ENCODE peak calls at places on chromosomes 4 and X, in ten cellular contexts. One of them, this sample, is unnamed.

GRCh38 chr4:82076359-82076758 is 297.4 kb downstream of the HNRNPD start:
- DNase-seq in right lobe of liver: no peak
- DNase-seq in choroid plexus epithelial cell: no peak
- DNase-seq in dorsolateral prefrontal cortex: no peak
- DNase-seq in AG04450: no peak
- DNase-seq in heart left ventricle: no peak
- DNase-seq in IMR-90: no peak
- DNase-seq in HL-60: no peak
- DNase-seq in brain microvascular endothelial cell: no peak
- DNase-seq in colonic mucosa: no peak
- DNase-seq in this sample: no peak

GRCh38 chrX:2584216-2584615 is 83.4 kb upstream of the DHRSX start:
- DNase-seq in dorsolateral prefrontal cortex: no peak
- DNase-seq in choroid plexus epithelial cell: no peak
- DNase-seq in brain microvascular endothelial cell: no peak
- DNase-seq in AG04450: no peak
- DNase-seq in IMR-90: no peak
- DNase-seq in heart left ventricle: no peak
- DNase-seq in right lobe of liver: no peak
- DNase-seq in colonic mucosa: no peak
- DNase-seq in HL-60: no peak
- DNase-seq in this sample: no peak

GRCh38 chr4:128811571-128812359 is 2.3 kb downstream of the JADE1 start:
- DNase-seq in dorsolateral prefrontal cortex: peak; percentile 83
- DNase-seq in AG04450: peak; percentile 65
- DNase-seq in colonic mucosa: peak; percentile 88
- DNase-seq in HL-60: peak; percentile 77
- DNase-seq in brain microvascular endothelial cell: peak; percentile 83
- DNase-seq in right lobe of liver: peak; percentile 96
- DNase-seq in heart left ventricle: peak; percentile 94
- DNase-seq in choroid plexus epithelial cell: peak; percentile 91
- DNase-seq in IMR-90: peak; percentile 90
- DNase-seq in this sample: no peak

GRCh38 chr4:163157157-163157556 is 9.5 kb downstream of the NAF1 start:
- DNase-seq in HL-60: no peak
- DNase-seq in AG04450: peak; percentile 61
- DNase-seq in choroid plexus epithelial cell: peak; percentile 70
- DNase-seq in dorsolateral prefrontal cortex: no peak
- DNase-seq in heart left ventricle: no peak
- DNase-seq in colonic mucosa: no peak
- DNase-seq in IMR-90: peak; percentile 88
- DNase-seq in brain microvascular endothelial cell: peak; percentile 67
- DNase-seq in right lobe of liver: no peak
- DNase-seq in this sample: no peak

GRCh38 chrX:20438871-20439526 is 172.3 kb upstream of the RPS6KA3 start:
- DNase-seq in right lobe of liver: no peak
- DNase-seq in heart left ventricle: no peak
- DNase-seq in colonic mucosa: no peak
- DNase-seq in choroid plexus epithelial cell: no peak
- DNase-seq in dorsolateral prefrontal cortex: no peak
- DNase-seq in AG04450: no peak
- DNase-seq in brain microvascular endothelial cell: no peak
- DNase-seq in IMR-90: no peak
- DNase-seq in HL-60: no peak
- DNase-seq in this sample: no peak

GRCh38 chrX:151176351-151176750 is at the start of gene GPR50:
- DNase-seq in HL-60: no peak
- DNase-seq in right lobe of liver: no peak
- DNase-seq in brain microvascular endothelial cell: no peak
- DNase-seq in choroid plexus epithelial cell: no peak
- DNase-seq in dorsolateral prefrontal cortex: no peak
- DNase-seq in colonic mucosa: no peak
- DNase-seq in heart left ventricle: no peak
- DNase-seq in AG04450: no peak
- DNase-seq in IMR-90: no peak
- DNase-seq in this sample: no peak

GRCh38 chr4:83356899-83357661 is 22.4 kb upstream of the HPSE start:
- DNase-seq in AG04450: peak; percentile 80
- DNase-seq in heart left ventricle: no peak
- DNase-seq in HL-60: no peak
- DNase-seq in dorsolateral prefrontal cortex: no peak
- DNase-seq in right lobe of liver: no peak
- DNase-seq in IMR-90: peak; percentile 91
- DNase-seq in brain microvascular endothelial cell: peak; percentile 79
- DNase-seq in colonic mucosa: no peak
- DNase-seq in choroid plexus epithelial cell: peak; percentile 97
- DNase-seq in this sample: peak; percentile 72

GRCh38 chr4:184330008-184330400 is 112.3 kb upstream of the ENPP6 start:
- DNase-seq in colonic mucosa: no peak
- DNase-seq in IMR-90: peak; percentile 40
- DNase-seq in right lobe of liver: peak; percentile 48
- DNase-seq in brain microvascular endothelial cell: peak; percentile 25
- DNase-seq in choroid plexus epithelial cell: no peak
- DNase-seq in dorsolateral prefrontal cortex: no peak
- DNase-seq in AG04450: no peak
- DNase-seq in heart left ventricle: no peak
- DNase-seq in HL-60: no peak
- DNase-seq in this sample: no peak

GRCh38 chrX:49951524-49952193 is 29.3 kb downstream of the CLCN5 start:
- DNase-seq in IMR-90: no peak
- DNase-seq in colonic mucosa: no peak
- DNase-seq in choroid plexus epithelial cell: no peak
- DNase-seq in right lobe of liver: no peak
- DNase-seq in AG04450: no peak
- DNase-seq in heart left ventricle: no peak
- DNase-seq in brain microvascular endothelial cell: no peak
- DNase-seq in HL-60: no peak
- DNase-seq in dorsolateral prefrontal cortex: no peak
- DNase-seq in this sample: no peak

GRCh38 chr4:80586716-80587115 is 251.2 kb downstream of the CFAP299 start:
- DNase-seq in brain microvascular endothelial cell: no peak
- DNase-seq in HL-60: no peak
- DNase-seq in AG04450: no peak
- DNase-seq in dorsolateral prefrontal cortex: no peak
- DNase-seq in heart left ventricle: no peak
- DNase-seq in right lobe of liver: no peak
- DNase-seq in colonic mucosa: no peak
- DNase-seq in choroid plexus epithelial cell: no peak
- DNase-seq in IMR-90: no peak
- DNase-seq in this sample: no peak

GRCh38 chr4:86181585-86181984 is 178.3 kb downstream of the MAPK10 start:
- DNase-seq in AG04450: no peak
- DNase-seq in colonic mucosa: no peak
- DNase-seq in heart left ventricle: no peak
- DNase-seq in right lobe of liver: no peak
- DNase-seq in dorsolateral prefrontal cortex: no peak
- DNase-seq in IMR-90: peak; percentile 34
- DNase-seq in brain microvascular endothelial cell: peak; percentile 53
- DNase-seq in HL-60: no peak
- DNase-seq in choroid plexus epithelial cell: peak; percentile 34
- DNase-seq in this sample: no peak

GRCh38 chr4:79421483-79421882 is 13.5 kb upstream of the GK2 start:
- DNase-seq in brain microvascular endothelial cell: no peak
- DNase-seq in dorsolateral prefrontal cortex: no peak
- DNase-seq in heart left ventricle: no peak
- DNase-seq in HL-60: no peak
- DNase-seq in AG04450: no peak
- DNase-seq in colonic mucosa: no peak
- DNase-seq in right lobe of liver: no peak
- DNase-seq in choroid plexus epithelial cell: no peak
- DNase-seq in IMR-90: no peak
- DNase-seq in this sample: no peak

DNA sequence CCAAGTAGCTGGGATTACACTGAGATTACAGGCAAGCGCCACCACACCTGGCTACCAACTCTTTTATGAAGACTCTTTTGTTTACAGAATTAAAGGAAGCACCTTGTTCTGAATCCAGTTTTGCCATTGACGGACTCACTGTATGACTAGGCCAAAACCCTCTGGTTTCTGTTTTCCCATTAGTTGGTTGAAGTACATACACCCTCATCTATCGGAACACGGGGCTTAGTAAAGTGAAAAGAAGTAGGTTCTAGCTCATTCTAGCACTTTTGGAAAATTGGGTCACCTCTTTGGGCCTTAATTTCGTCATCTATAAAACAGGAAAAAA is 360.4 kb upstream of the ZCCHC13 start:
- DNase-seq in colonic mucosa: no peak
- DNase-seq in AG04450: no peak
- DNase-seq in dorsolateral prefrontal cortex: no peak
- DNase-seq in HL-60: no peak
- DNase-seq in right lobe of liver: no peak
- DNase-seq in IMR-90: no peak
- DNase-seq in heart left ventricle: no peak
- DNase-seq in choroid plexus epithelial cell: no peak
- DNase-seq in brain microvascular endothelial cell: no peak
- DNase-seq in this sample: no peak
- H3K4me3 ChIP-seq in colonic mucosa: peak overlapping the region; percentile 73
- H3K4me3 ChIP-seq in AG04450: peak overlapping the region; percentile 76
- H3K4me3 ChIP-seq in dorsolateral prefrontal cortex: peak overlapping the region; percentile 92
- H3K4me3 ChIP-seq in HL-60: no peak overlapping the region
- H3K4me3 ChIP-seq in right lobe of liver: peak overlapping the region; percentile 66
- H3K4me3 ChIP-seq in IMR-90: peak overlapping the region; percentile 92
- H3K4me3 ChIP-seq in heart left ventricle: peak overlapping the region; percentile 83
- H3K4me3 ChIP-seq in choroid plexus epithelial cell: peak overlapping the region; percentile 76
- H3K4me3 ChIP-seq in brain microvascular endothelial cell: peak overlapping the region; percentile 93
- H3K4me3 ChIP-seq in this sample: peak overlapping the region; percentile 78

DNA sequence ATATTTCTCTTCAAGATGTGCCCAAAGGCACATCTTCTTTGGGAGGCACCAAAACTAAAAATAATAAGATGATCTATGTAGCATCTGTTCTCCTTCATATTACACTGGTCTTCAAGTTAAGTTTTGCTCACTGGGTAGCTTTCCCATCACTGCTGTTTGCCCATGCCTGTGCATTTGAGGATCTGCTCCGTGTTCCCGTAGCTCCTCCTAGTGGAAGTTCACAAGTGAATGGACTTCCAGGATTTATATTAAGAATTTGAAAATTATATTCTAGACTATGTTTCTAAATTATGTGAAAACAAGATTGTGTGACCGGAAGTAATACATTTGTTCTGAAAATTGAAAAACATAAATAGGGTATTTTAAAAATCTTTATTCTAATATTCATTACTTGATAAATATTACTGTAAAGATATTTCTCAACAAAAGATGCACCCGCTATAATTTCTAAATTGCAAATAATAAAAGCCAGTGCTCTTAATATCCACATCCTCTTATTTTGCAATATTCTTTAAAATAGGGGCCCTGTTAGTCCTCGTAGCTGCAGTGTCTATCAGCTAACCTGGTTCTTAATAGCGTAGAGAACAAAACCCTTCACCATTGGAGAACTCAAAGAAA is 147.7 kb downstream of the RBM46 start:
- DNase-seq in choroid plexus epithelial cell: peak; percentile 55
- DNase-seq in HL-60: no peak
- DNase-seq in IMR-90: peak; percentile 55
- DNase-seq in colonic mucosa: no peak
- DNase-seq in brain microvascular endothelial cell: peak; percentile 1
- DNase-seq in right lobe of liver: no peak
- DNase-seq in AG04450: peak; percentile 13
- DNase-seq in dorsolateral prefrontal cortex: no peak
- DNase-seq in heart left ventricle: no peak
- DNase-seq in this sample: peak; percentile 29
- TF ChIP-seq CTCF in choroid plexus epithelial cell: peak; percentile 52
- TF ChIP-seq CTCF in HL-60: no peak
- TF ChIP-seq CTCF in IMR-90: peak; percentile 68
- TF ChIP-seq CTCF in colonic mucosa: no peak
- TF ChIP-seq CTCF in brain microvascular endothelial cell: peak; percentile 42
- TF ChIP-seq CTCF in right lobe of liver: peak; percentile 43
- TF ChIP-seq CTCF in AG04450: peak; percentile 55
- TF ChIP-seq CTCF in dorsolateral prefrontal cortex: peak; percentile 30
- TF ChIP-seq CTCF in heart left ventricle: peak; percentile 8
- TF ChIP-seq CTCF in this sample: peak; percentile 66

GRCh38 chr4:143699331-143700059 is 980 bp downstream of the FREM3 start:
- DNase-seq in right lobe of liver: no peak
- DNase-seq in colonic mucosa: no peak
- DNase-seq in dorsolateral prefrontal cortex: no peak
- DNase-seq in AG04450: no peak
- DNase-seq in IMR-90: no peak
- DNase-seq in brain microvascular endothelial cell: no peak
- DNase-seq in heart left ventricle: no peak
- DNase-seq in HL-60: no peak
- DNase-seq in choroid plexus epithelial cell: no peak
- DNase-seq in this sample: no peak
- H3K4me3 ChIP-seq in right lobe of liver: no peak overlapping the region
- H3K4me3 ChIP-seq in colonic mucosa: no peak overlapping the region
- H3K4me3 ChIP-seq in dorsolateral prefrontal cortex: peak overlapping the region; percentile 61
- H3K4me3 ChIP-seq in AG04450: no peak overlapping the region
- H3K4me3 ChIP-seq in IMR-90: no peak overlapping the region
- H3K4me3 ChIP-seq in brain microvascular endothelial cell: no peak overlapping the region
- H3K4me3 ChIP-seq in heart left ventricle: peak overlapping the region; percentile 31
- H3K4me3 ChIP-seq in HL-60: no peak overlapping the region
- H3K4me3 ChIP-seq in choroid plexus epithelial cell: no peak overlapping the region
- H3K4me3 ChIP-seq in this sample: no peak overlapping the region

GRCh38 chr4:121108557-121108956 is 36.2 kb upstream of the NDNF start:
- DNase-seq in brain microvascular endothelial cell: no peak
- DNase-seq in choroid plexus epithelial cell: no peak
- DNase-seq in colonic mucosa: no peak
- DNase-seq in right lobe of liver: no peak
- DNase-seq in heart left ventricle: no peak
- DNase-seq in HL-60: no peak
- DNase-seq in AG04450: no peak
- DNase-seq in dorsolateral prefrontal cortex: no peak
- DNase-seq in IMR-90: no peak
- DNase-seq in this sample: no peak

GRCh38 chr4:121113680-121114079 is 41.3 kb upstream of the NDNF start:
- DNase-seq in IMR-90: no peak
- DNase-seq in brain microvascular endothelial cell: no peak
- DNase-seq in colonic mucosa: no peak
- DNase-seq in heart left ventricle: no peak
- DNase-seq in AG04450: no peak
- DNase-seq in choroid plexus epithelial cell: no peak
- DNase-seq in HL-60: no peak
- DNase-seq in dorsolateral prefrontal cortex: no peak
- DNase-seq in right lobe of liver: no peak
- DNase-seq in this sample: no peak

GRCh38 chr4:121107507-121107906 is 35.2 kb upstream of the NDNF start:
- DNase-seq in brain microvascular endothelial cell: no peak
- DNase-seq in HL-60: no peak
- DNase-seq in heart left ventricle: no peak
- DNase-seq in right lobe of liver: no peak
- DNase-seq in AG04450: no peak
- DNase-seq in choroid plexus epithelial cell: no peak
- DNase-seq in IMR-90: no peak
- DNase-seq in colonic mucosa: no peak
- DNase-seq in dorsolateral prefrontal cortex: no peak
- DNase-seq in this sample: no peak

GRCh38 chr4:121114756-121115155 is 42.4 kb upstream of the NDNF start:
- DNase-seq in choroid plexus epithelial cell: no peak
- DNase-seq in dorsolateral prefrontal cortex: no peak
- DNase-seq in heart left ventricle: no peak
- DNase-seq in AG04450: no peak
- DNase-seq in brain microvascular endothelial cell: no peak
- DNase-seq in colonic mucosa: no peak
- DNase-seq in HL-60: no peak
- DNase-seq in right lobe of liver: no peak
- DNase-seq in IMR-90: no peak
- DNase-seq in this sample: no peak

DNA sequence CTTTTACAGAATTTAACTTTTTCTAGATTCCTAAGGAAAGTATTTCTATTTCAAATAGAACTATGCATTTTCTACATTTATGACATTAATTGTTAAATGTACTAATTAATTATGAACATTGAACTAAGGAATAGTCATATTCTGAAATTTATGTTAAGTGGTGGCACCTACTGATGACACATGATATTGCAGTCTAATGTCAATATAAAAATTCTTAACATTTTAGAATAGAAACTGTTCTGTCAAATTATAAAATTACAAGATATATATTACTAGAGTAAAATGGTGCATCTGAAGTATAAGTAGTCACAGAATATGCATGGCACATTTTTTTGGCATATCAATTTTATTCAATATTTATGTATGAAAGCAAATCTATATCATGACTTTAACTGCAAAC is 40.2 kb upstream of the NDNF start:
- DNase-seq in HL-60: no peak
- DNase-seq in colonic mucosa: no peak
- DNase-seq in IMR-90: no peak
- DNase-seq in dorsolateral prefrontal cortex: no peak
- DNase-seq in brain microvascular endothelial cell: no peak
- DNase-seq in heart left ventricle: no peak
- DNase-seq in AG04450: no peak
- DNase-seq in right lobe of liver: no peak
- DNase-seq in choroid plexus epithelial cell: peak; percentile 16
- DNase-seq in this sample: no peak
- TF ChIP-seq CTCF in HL-60: no peak
- TF ChIP-seq CTCF in colonic mucosa: peak; percentile 44
- TF ChIP-seq CTCF in IMR-90: peak; percentile 41
- TF ChIP-seq CTCF in dorsolateral prefrontal cortex: peak; percentile 54
- TF ChIP-seq CTCF in brain microvascular endothelial cell: peak; percentile 35
- TF ChIP-seq CTCF in heart left ventricle: peak; percentile 34
- TF ChIP-seq CTCF in AG04450: peak; percentile 39
- TF ChIP-seq CTCF in right lobe of liver: peak; percentile 44
- TF ChIP-seq CTCF in choroid plexus epithelial cell: peak; percentile 54
- TF ChIP-seq CTCF in this sample: peak; percentile 23